ENCODE peak calls at places on chromosome 21, in eight cellular contexts. One of them, this sample, is unnamed.

GRCh38 chr21:32978346-32979270 is 47.1 kb upstream of the OLIG2 start:
- DNase-seq in HepG2: no peak
- DNase-seq in HL-60: no peak
- DNase-seq in GM23338: no peak
- DNase-seq in GM12878: no peak
- DNase-seq in K562: no peak
- DNase-seq in HCT116: no peak
- DNase-seq in SK-N-SH: no peak
- DNase-seq in this sample: no peak

GRCh38 chr21:40029888-40030287 is 162.7 kb downstream of the PCP4 start:
- DNase-seq in K562: no peak
- DNase-seq in HepG2: no peak
- DNase-seq in HCT116: no peak
- DNase-seq in SK-N-SH: no peak
- DNase-seq in GM12878: no peak
- DNase-seq in HL-60: no peak
- DNase-seq in GM23338: no peak
- DNase-seq in this sample: no peak

GRCh38 chr21:40049031-40049958 is 182.1 kb downstream of the PCP4 start:
- DNase-seq in K562: no peak
- DNase-seq in HepG2: no peak
- DNase-seq in HCT116: no peak
- DNase-seq in SK-N-SH: no peak
- DNase-seq in GM12878: no peak
- DNase-seq in HL-60: peak
- DNase-seq in GM23338: no peak
- DNase-seq in this sample: no peak

GRCh38 chr21:23811802-23812201 is 1795.5 kb downstream of the MRPL39 start:
- DNase-seq in HepG2: no peak
- DNase-seq in HCT116: no peak
- DNase-seq in K562: no peak
- DNase-seq in GM23338: no peak
- DNase-seq in GM12878: no peak
- DNase-seq in SK-N-SH: no peak
- DNase-seq in HL-60: peak
- DNase-seq in this sample: no peak

GRCh38 chr21:33540711-33541104 is 1.2 kb downstream of the GART start:
- DNase-seq in HCT116: no peak
- DNase-seq in K562: no peak
- DNase-seq in HL-60: no peak
- DNase-seq in GM23338: peak
- DNase-seq in GM12878: no peak
- DNase-seq in HepG2: no peak
- DNase-seq in SK-N-SH: no peak
- DNase-seq in this sample: no peak

GRCh38 chr21:19228241-19228640 is 824.7 kb upstream of the TMPRSS15 start:
- DNase-seq in GM23338: no peak
- DNase-seq in HL-60: no peak
- DNase-seq in K562: no peak
- DNase-seq in GM12878: no peak
- DNase-seq in SK-N-SH: no peak
- DNase-seq in HCT116: no peak
- DNase-seq in HepG2: no peak
- DNase-seq in this sample: no peak

GRCh38 chr21:17763286-17764037 is 55.7 kb downstream of the C21orf91 start:
- DNase-seq in HCT116: no peak
- DNase-seq in GM23338: no peak
- DNase-seq in K562: no peak
- DNase-seq in SK-N-SH: no peak
- DNase-seq in HepG2: no peak
- DNase-seq in GM12878: no peak
- DNase-seq in HL-60: no peak
- DNase-seq in this sample: no peak

GRCh38 chr21:29947119-29947518 is 7.3 kb upstream of the GRIK1 start:
- DNase-seq in HepG2: no peak
- DNase-seq in GM23338: peak
- DNase-seq in HCT116: no peak
- DNase-seq in HL-60: no peak
- DNase-seq in K562: no peak
- DNase-seq in SK-N-SH: no peak
- DNase-seq in GM12878: no peak
- DNase-seq in this sample: no peak

GRCh38 chr21:25107708-25108107 is 499.6 kb downstream of the MRPL39 start:
- DNase-seq in SK-N-SH: no peak
- DNase-seq in GM12878: no peak
- DNase-seq in K562: no peak
- DNase-seq in HL-60: no peak
- DNase-seq in HCT116: no peak
- DNase-seq in GM23338: no peak
- DNase-seq in HepG2: no peak
- DNase-seq in this sample: no peak

GRCh38 chr21:23496729-23497128 is 2110.6 kb downstream of the MRPL39 start:
- DNase-seq in HCT116: no peak
- DNase-seq in K562: no peak
- DNase-seq in HL-60: no peak
- DNase-seq in SK-N-SH: no peak
- DNase-seq in GM23338: no peak
- DNase-seq in HepG2: no peak
- DNase-seq in GM12878: no peak
- DNase-seq in this sample: no peak

GRCh38 chr21:38671716-38672115 is 134.0 kb upstream of the ETS2 start:
- DNase-seq in GM23338: no peak
- DNase-seq in HL-60: no peak
- DNase-seq in HCT116: no peak
- DNase-seq in GM12878: no peak
- DNase-seq in SK-N-SH: no peak
- DNase-seq in K562: no peak
- DNase-seq in HepG2: no peak
- DNase-seq in this sample: no peak

GRCh38 chr21:33300701-33301631 is 23.8 kb upstream of the IFNAR1 start:
- DNase-seq in GM12878: no peak
- DNase-seq in K562: no peak
- DNase-seq in HL-60: peak
- DNase-seq in HCT116: no peak
- DNase-seq in GM23338: no peak
- DNase-seq in SK-N-SH: peak
- DNase-seq in HepG2: no peak
- DNase-seq in this sample: no peak

GRCh38 chr21:33299181-33299752 is 25.5 kb upstream of the IFNAR1 start:
- DNase-seq in GM12878: peak
- DNase-seq in GM23338: peak
- DNase-seq in K562: no peak
- DNase-seq in HCT116: no peak
- DNase-seq in HL-60: peak
- DNase-seq in HepG2: no peak
- DNase-seq in SK-N-SH: no peak
- DNase-seq in this sample: no peak

DNA sequence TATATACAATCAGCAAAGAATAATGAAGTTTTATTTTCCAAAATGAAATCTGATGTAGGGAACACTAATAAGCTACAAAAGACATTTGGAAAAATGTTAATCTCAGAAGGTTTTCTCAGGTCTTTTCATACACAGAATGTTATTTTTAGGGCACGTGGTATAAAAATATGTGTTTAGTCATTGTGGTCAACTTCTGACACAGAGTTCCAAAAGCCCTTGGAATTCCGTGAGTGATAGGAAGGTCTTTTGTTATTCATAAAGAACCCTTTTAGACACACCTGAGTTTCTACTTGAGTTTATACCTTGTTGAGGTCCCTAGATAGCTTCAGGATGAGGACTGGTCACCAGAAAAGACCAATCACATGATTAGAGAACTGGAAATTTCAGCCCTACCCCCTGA is 277.6 kb upstream of the NCAM2 start:
- DNase-seq in GM23338: no peak
- DNase-seq in SK-N-SH: no peak
- DNase-seq in K562: no peak
- DNase-seq in HepG2: no peak
- DNase-seq in HL-60: no peak
- DNase-seq in GM12878: no peak
- DNase-seq in HCT116: no peak
- DNase-seq in this sample: no peak
- TF ChIP-seq REST in GM23338: no peak
- TF ChIP-seq REST in SK-N-SH: no peak
- TF ChIP-seq REST in K562: no peak
- TF ChIP-seq REST in HepG2: no peak
- TF ChIP-seq REST in HL-60: no peak
- TF ChIP-seq REST in GM12878: no peak
- TF ChIP-seq REST in HCT116: no peak
- TF ChIP-seq REST in this sample: no peak

GRCh38 chr21:36126166-36126565 is 8.7 kb upstream of the CBR3 start:
- DNase-seq in GM23338: no peak
- DNase-seq in HL-60: no peak
- DNase-seq in GM12878: no peak
- DNase-seq in K562: no peak
- DNase-seq in HCT116: no peak
- DNase-seq in HepG2: no peak
- DNase-seq in SK-N-SH: no peak
- DNase-seq in this sample: no peak
- TF ChIP-seq POLR2AphosphoS5 in GM23338: no peak
- TF ChIP-seq POLR2AphosphoS5 in HL-60: no peak
- TF ChIP-seq POLR2AphosphoS5 in GM12878: no peak
- TF ChIP-seq POLR2AphosphoS5 in K562: no peak
- TF ChIP-seq POLR2AphosphoS5 in HCT116: no peak
- TF ChIP-seq POLR2AphosphoS5 in HepG2: no peak
- TF ChIP-seq POLR2AphosphoS5 in SK-N-SH: no peak
- TF ChIP-seq POLR2AphosphoS5 in this sample: no peak

GRCh38 chr21:44657635-44658183 is at the start of gene KRTAP12-3:
- DNase-seq in HepG2: no peak
- DNase-seq in SK-N-SH: no peak
- DNase-seq in HCT116: no peak
- DNase-seq in GM12878: no peak
- DNase-seq in GM23338: no peak
- DNase-seq in K562: no peak
- DNase-seq in HL-60: no peak
- DNase-seq in this sample: no peak
- TF ChIP-seq REST in HepG2: no peak
- TF ChIP-seq REST in SK-N-SH: no peak
- TF ChIP-seq REST in HCT116: no peak
- TF ChIP-seq REST in GM12878: no peak
- TF ChIP-seq REST in GM23338: no peak
- TF ChIP-seq REST in K562: no peak
- TF ChIP-seq REST in HL-60: no peak
- TF ChIP-seq REST in this sample: no peak

GRCh38 chr21:42063578-42064521 is 7.3 kb upstream of the UMODL1 start:
- DNase-seq in GM23338: peak
- DNase-seq in HCT116: no peak
- DNase-seq in HepG2: no peak
- DNase-seq in GM12878: peak
- DNase-seq in HL-60: peak
- DNase-seq in K562: no peak
- DNase-seq in SK-N-SH: no peak
- DNase-seq in this sample: no peak
- TF ChIP-seq POLR2AphosphoS5 in GM23338: no peak
- TF ChIP-seq POLR2AphosphoS5 in HCT116: no peak
- TF ChIP-seq POLR2AphosphoS5 in HepG2: no peak
- TF ChIP-seq POLR2AphosphoS5 in GM12878: no peak
- TF ChIP-seq POLR2AphosphoS5 in HL-60: peak
- TF ChIP-seq POLR2AphosphoS5 in K562: no peak
- TF ChIP-seq POLR2AphosphoS5 in SK-N-SH: no peak
- TF ChIP-seq POLR2AphosphoS5 in this sample: no peak

DNA sequence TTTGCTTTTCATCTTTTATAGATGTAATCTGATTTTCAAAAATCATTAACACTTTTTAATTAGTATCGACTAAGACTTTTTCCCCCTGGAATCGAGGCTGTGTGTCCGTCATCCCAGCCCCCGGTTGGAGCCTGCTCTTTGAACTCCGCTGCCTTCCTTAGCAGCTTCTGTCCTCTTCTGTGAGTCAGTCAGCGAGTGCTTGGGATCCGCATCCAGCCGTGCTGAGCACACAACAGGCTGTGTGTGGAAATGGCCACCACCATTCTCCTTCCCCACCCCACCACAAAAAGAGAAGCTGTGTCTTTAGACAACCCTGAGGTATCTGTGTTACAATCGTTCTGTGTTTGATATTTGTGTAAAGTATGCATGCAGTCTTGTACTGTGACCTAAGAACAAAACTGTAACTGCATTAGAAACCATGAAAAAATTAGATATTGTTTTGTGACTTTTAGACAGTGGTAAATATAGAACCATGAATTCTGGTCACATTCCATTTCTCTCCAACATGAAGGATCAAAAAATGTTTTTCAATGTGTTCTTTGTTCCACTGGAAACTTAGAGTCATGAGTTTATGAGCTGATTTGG is 64.8 kb downstream of the VPS26C start:
- DNase-seq in HL-60: no peak
- DNase-seq in GM12878: no peak
- DNase-seq in HCT116: no peak
- DNase-seq in K562: no peak
- DNase-seq in HepG2: no peak
- DNase-seq in SK-N-SH: no peak
- DNase-seq in GM23338: no peak
- DNase-seq in this sample: no peak
- TF ChIP-seq REST in HL-60: no peak
- TF ChIP-seq REST in GM12878: no peak
- TF ChIP-seq REST in HCT116: no peak
- TF ChIP-seq REST in K562: no peak
- TF ChIP-seq REST in HepG2: no peak
- TF ChIP-seq REST in SK-N-SH: no peak
- TF ChIP-seq REST in GM23338: no peak
- TF ChIP-seq REST in this sample: no peak

GRCh38 chr21:45293726-45294401 is 6.2 kb upstream of the POFUT2 start:
- DNase-seq in HepG2: no peak
- DNase-seq in SK-N-SH: peak
- DNase-seq in HL-60: no peak
- DNase-seq in GM12878: no peak
- DNase-seq in HCT116: no peak
- DNase-seq in GM23338: no peak
- DNase-seq in K562: no peak
- DNase-seq in this sample: no peak
- TF ChIP-seq POLR2AphosphoS5 in HepG2: no peak
- TF ChIP-seq POLR2AphosphoS5 in SK-N-SH: no peak
- TF ChIP-seq POLR2AphosphoS5 in HL-60: no peak
- TF ChIP-seq POLR2AphosphoS5 in GM12878: no peak
- TF ChIP-seq POLR2AphosphoS5 in HCT116: no peak
- TF ChIP-seq POLR2AphosphoS5 in GM23338: no peak
- TF ChIP-seq POLR2AphosphoS5 in K562: no peak
- TF ChIP-seq POLR2AphosphoS5 in this sample: no peak

GRCh38 chr21:42202321-42202720 is 16.6 kb upstream of the ABCG1 start:
- DNase-seq in GM23338: no peak
- DNase-seq in HCT116: no peak
- DNase-seq in SK-N-SH: no peak
- DNase-seq in GM12878: no peak
- DNase-seq in K562: no peak
- DNase-seq in HL-60: no peak
- DNase-seq in HepG2: no peak
- DNase-seq in this sample: no peak
- TF ChIP-seq REST in GM23338: no peak
- TF ChIP-seq REST in HCT116: no peak
- TF ChIP-seq REST in SK-N-SH: no peak
- TF ChIP-seq REST in GM12878: no peak
- TF ChIP-seq REST in K562: no peak
- TF ChIP-seq REST in HL-60: no peak
- TF ChIP-seq REST in HepG2: no peak
- TF ChIP-seq REST in this sample: no peak

This sample was measured in Panc1.